ENCODE peak calls at places on chromosome 18, in six cellular contexts. One of them, this sample, is unnamed.
A peak's percentile ranks its signal among the peaks of the same experiment; 100 is the strongest.

GRCh38 chr18:48203961-48204666 is 205.1 kb downstream of the ZBTB7C start:
- DNase-seq in HFF-Myc: no peak
- DNase-seq in WTC11: no peak
- DNase-seq in Calu3: no peak
- DNase-seq in stimulated activated CD4-positive, alpha-beta T cell treated with anti-CD3 and anti-CD28 coated beads, Interleukin-2, amount 100 ng/mL, for 48 hours: no peak
- DNase-seq in GM04504: no peak
- DNase-seq in this sample: no peak

GRCh38 chr18:79643049-79643765 is 36.4 kb upstream of the CTDP1 start:
- DNase-seq in HFF-Myc: no peak
- DNase-seq in WTC11: no peak
- DNase-seq in Calu3: no peak
- DNase-seq in stimulated activated CD4-positive, alpha-beta T cell treated with anti-CD3 and anti-CD28 coated beads, Interleukin-2, amount 100 ng/mL, for 48 hours: no peak
- DNase-seq in GM04504: no peak
- DNase-seq in this sample: no peak

GRCh38 chr18:5097116-5097703 is 99.8 kb downstream of the AKAIN1 start:
- DNase-seq in HFF-Myc: no peak
- DNase-seq in WTC11: no peak
- DNase-seq in Calu3: no peak
- DNase-seq in stimulated activated CD4-positive, alpha-beta T cell treated with anti-CD3 and anti-CD28 coated beads, Interleukin-2, amount 100 ng/mL, for 48 hours: no peak
- DNase-seq in GM04504: no peak
- DNase-seq in this sample: no peak

GRCh38 chr18:58541137-58541788 is 87.6 kb downstream of the ALPK2 start:
- DNase-seq in HFF-Myc: peak; percentile 9
- DNase-seq in WTC11: peak; percentile 65
- DNase-seq in Calu3: peak; percentile 49
- DNase-seq in stimulated activated CD4-positive, alpha-beta T cell treated with anti-CD3 and anti-CD28 coated beads, Interleukin-2, amount 100 ng/mL, for 48 hours: no peak
- DNase-seq in GM04504: no peak
- DNase-seq in this sample: no peak

GRCh38 chr18:38301621-38302020 is 736.0 kb upstream of the CELF4 start:
- DNase-seq in HFF-Myc: no peak
- DNase-seq in WTC11: no peak
- DNase-seq in Calu3: no peak
- DNase-seq in stimulated activated CD4-positive, alpha-beta T cell treated with anti-CD3 and anti-CD28 coated beads, Interleukin-2, amount 100 ng/mL, for 48 hours: no peak
- DNase-seq in GM04504: no peak
- DNase-seq in this sample: no peak

GRCh38 chr18:57231846-57232245 is 85.0 kb downstream of the BOD1L2 start:
- DNase-seq in HFF-Myc: no peak
- DNase-seq in WTC11: no peak
- DNase-seq in Calu3: no peak
- DNase-seq in stimulated activated CD4-positive, alpha-beta T cell treated with anti-CD3 and anti-CD28 coated beads, Interleukin-2, amount 100 ng/mL, for 48 hours: no peak
- DNase-seq in GM04504: no peak
- DNase-seq in this sample: no peak

GRCh38 chr18:31061945-31062344 is 19.4 kb upstream of the DSC3 start:
- DNase-seq in HFF-Myc: no peak
- DNase-seq in WTC11: no peak
- DNase-seq in Calu3: no peak
- DNase-seq in stimulated activated CD4-positive, alpha-beta T cell treated with anti-CD3 and anti-CD28 coated beads, Interleukin-2, amount 100 ng/mL, for 48 hours: no peak
- DNase-seq in GM04504: no peak
- DNase-seq in this sample: no peak

GRCh38 chr18:46641917-46642316 is 15.1 kb downstream of the LOXHD1 start:
- DNase-seq in HFF-Myc: no peak
- DNase-seq in WTC11: no peak
- DNase-seq in Calu3: no peak
- DNase-seq in stimulated activated CD4-positive, alpha-beta T cell treated with anti-CD3 and anti-CD28 coated beads, Interleukin-2, amount 100 ng/mL, for 48 hours: no peak
- DNase-seq in GM04504: no peak
- DNase-seq in this sample: no peak

GRCh38 chr18:23380817-23381216 is 72.3 kb upstream of the RIOK3 start:
- DNase-seq in HFF-Myc: no peak
- DNase-seq in WTC11: no peak
- DNase-seq in Calu3: no peak
- DNase-seq in stimulated activated CD4-positive, alpha-beta T cell treated with anti-CD3 and anti-CD28 coated beads, Interleukin-2, amount 100 ng/mL, for 48 hours: no peak
- DNase-seq in GM04504: no peak
- DNase-seq in this sample: no peak

GRCh38 chr18:22102948-22103663 is 66.3 kb upstream of the GATA6 start:
- DNase-seq in HFF-Myc: no peak
- DNase-seq in WTC11: no peak
- DNase-seq in Calu3: no peak
- DNase-seq in stimulated activated CD4-positive, alpha-beta T cell treated with anti-CD3 and anti-CD28 coated beads, Interleukin-2, amount 100 ng/mL, for 48 hours: no peak
- DNase-seq in GM04504: no peak
- DNase-seq in this sample: no peak

GRCh38 chr18:70426818-70427217 is 138.0 kb downstream of the SOCS6 start:
- DNase-seq in HFF-Myc: no peak
- DNase-seq in WTC11: no peak
- DNase-seq in Calu3: no peak
- DNase-seq in stimulated activated CD4-positive, alpha-beta T cell treated with anti-CD3 and anti-CD28 coated beads, Interleukin-2, amount 100 ng/mL, for 48 hours: no peak
- DNase-seq in GM04504: no peak
- DNase-seq in this sample: no peak

GRCh38 chr18:76426738-76427305 is 68.2 kb downstream of the ZNF516 start:
- DNase-seq in HFF-Myc: no peak
- DNase-seq in WTC11: peak; percentile 87
- DNase-seq in Calu3: peak; percentile 51
- DNase-seq in stimulated activated CD4-positive, alpha-beta T cell treated with anti-CD3 and anti-CD28 coated beads, Interleukin-2, amount 100 ng/mL, for 48 hours: peak; percentile 26
- DNase-seq in GM04504: no peak
- DNase-seq in this sample: no peak

This sample was measured in HuH-7.5.